ENCODE peak calls at places on chromosomes 16 and 17, in eight cellular contexts. W, F, A, Y, L, J, G and U are unnamed samples.

GRCh38 chr17:66549731-66550207 is 247.4 kb downstream of the PRKCA start:
- DNase-seq in W (no peak), F (no peak), A (no peak), Y (no peak), L (peak; percentile 44), J (peak; percentile 89), G (peak; percentile 60), U (no peak)

GRCh38 chr16:83971165-83972130 is 3.4 kb downstream of the NECAB2 start:
- DNase-seq in W (peak; percentile 17), F (no peak), A (no peak), Y (no peak), L (no peak), J (no peak), G (no peak), U (no peak)

GRCh38 chr17:64706224-64707076 is 44.3 kb upstream of the SMURF2 start:
- DNase-seq in W (no peak), F (no peak), A (no peak), Y (peak; percentile 91), L (peak; percentile 66), J (no peak), G (peak; percentile 85), U (no peak)

GRCh38 chr16:79434771-79435170 is 165.8 kb downstream of the MAF start:
- DNase-seq in W (no peak), F (no peak), A (no peak), Y (no peak), L (no peak), J (no peak), G (no peak), U (no peak)

GRCh38 chr17:37447641-37448040 is 41.0 kb downstream of the TADA2A start:
- DNase-seq in W (no peak), F (no peak), A (no peak), Y (peak; percentile 46), L (peak; percentile 50), J (no peak), G (no peak), U (no peak)

GRCh38 chr16:85917959-85918358 is 19.0 kb downstream of the IRF8 start:
- DNase-seq in W (no peak), F (no peak), A (no peak), Y (no peak), L (no peak), J (no peak), G (no peak), U (no peak)

GRCh38 chr16:69839240-69839688 is 77.1 kb downstream of the WWP2 start:
- DNase-seq in W (no peak), F (no peak), A (no peak), Y (no peak), L (no peak), J (no peak), G (no peak), U (no peak)

GRCh38 chr16:65754799-65755691 is 611.4 kb upstream of the CDH5 start:
- DNase-seq in W (no peak), F (no peak), A (no peak), Y (no peak), L (no peak), J (no peak), G (no peak), U (peak; percentile 15)

GRCh38 chr17:59439261-59439660 is 107.8 kb downstream of the YPEL2 start:
- DNase-seq in W (no peak), F (no peak), A (no peak), Y (no peak), L (no peak), J (peak; percentile 22), G (no peak), U (no peak)

GRCh38 chr17:2837147-2837561 is 40.9 kb downstream of the RAP1GAP2 start:
- DNase-seq in W (no peak), F (no peak), A (no peak), Y (no peak), L (no peak), J (peak; percentile 40), G (no peak), U (no peak)

GRCh38 chr16:65069090-65069489 is 52.8 kb downstream of the CDH11 start:
- DNase-seq in W (no peak), F (no peak), A (no peak), Y (peak; percentile 41), L (no peak), J (no peak), G (peak; percentile 23), U (no peak)

GRCh38 chr16:8489580-8489979 is 100.7 kb downstream of the TMEM114 start:
- DNase-seq in W (no peak), F (no peak), A (no peak), Y (no peak), L (no peak), J (no peak), G (no peak), U (no peak)

GRCh38 chr17:83081561-83082201 is 2.3 kb downstream of the METRNL start:
- DNase-seq in W (no peak), F (peak; percentile 90), A (no peak), Y (no peak), L (no peak), J (no peak), G (no peak), U (no peak)

GRCh38 chr17:38701504-38702165 is 3.4 kb upstream of the MLLT6 start:
- DNase-seq in W (no peak), F (no peak), A (no peak), Y (no peak), L (no peak), J (peak; percentile 38), G (peak; percentile 55), U (peak; percentile 49)

GRCh38 chr16:27499659-27500055 is 50.1 kb downstream of the GTF3C1 start:
- DNase-seq in W (no peak), F (no peak), A (no peak), Y (no peak), L (no peak), J (no peak), G (no peak), U (no peak)
- TF ChIP-seq CTCF in W (no peak), F (no peak), A (no peak), Y (no peak), L (no peak), J (no peak), G (no peak), U (no peak)

DNA sequence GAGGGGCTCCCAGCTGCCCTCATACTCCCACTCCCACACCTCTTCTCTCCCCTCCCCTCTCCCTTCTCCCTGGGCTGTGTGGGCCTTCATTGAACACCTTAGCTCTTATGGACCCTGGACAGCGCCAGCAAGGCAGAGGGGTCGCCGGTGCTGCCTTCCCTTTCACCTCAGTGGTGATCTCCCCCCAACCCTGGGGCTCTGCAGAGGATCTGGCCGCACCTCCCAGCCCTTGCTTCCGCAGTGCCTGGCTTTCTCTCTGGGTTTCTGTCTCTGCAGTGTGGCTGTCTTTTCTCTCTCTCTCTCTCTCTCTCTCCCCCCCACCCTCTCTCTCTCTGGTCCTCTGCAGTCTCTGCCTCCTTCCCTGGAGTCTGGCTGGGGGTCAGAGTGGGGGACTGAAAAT is 1.2 kb downstream of the SEZ6L2 start:
- DNase-seq in W (peak; percentile 76), F (no peak), A (no peak), Y (no peak), L (no peak), J (no peak), G (no peak), U (no peak)
- H3K27ac ChIP-seq in W (no peak overlapping the region), F (no peak overlapping the region), A (no peak overlapping the region), Y (no peak overlapping the region), L (no peak overlapping the region), J (no peak overlapping the region), G (no peak overlapping the region), U (peak overlapping the region; percentile 84)

GRCh38 chr17:27529230-27529796 is 73.1 kb downstream of the KSR1 start:
- DNase-seq in W (no peak), F (peak; percentile 83), A (no peak), Y (no peak), L (no peak), J (no peak), G (peak; percentile 83), U (peak; percentile 57)
- TF ChIP-seq CTCF in W (no peak), F (no peak), A (no peak), Y (no peak), L (peak; percentile 23), J (no peak), G (peak; percentile 13), U (peak; percentile 31)

GRCh38 chr16:10219742-10220141 is 37.5 kb upstream of the GRIN2A start:
- DNase-seq in W (no peak), F (no peak), A (no peak), Y (no peak), L (no peak), J (no peak), G (no peak), U (no peak)
- H3K27ac ChIP-seq in W (no peak overlapping the region), F (no peak overlapping the region), A (no peak overlapping the region), Y (no peak overlapping the region), L (no peak overlapping the region), J (no peak overlapping the region), G (no peak overlapping the region), U (no peak overlapping the region)

GRCh38 chr17:16573466-16573865 is 4.5 kb upstream of the ZNF287 start:
- DNase-seq in W (no peak), F (no peak), A (no peak), Y (no peak), L (no peak), J (no peak), G (no peak), U (no peak)
- TF ChIP-seq CTCF in W (no peak), F (no peak), A (no peak), Y (no peak), L (no peak), J (no peak), G (no peak), U (no peak)

GRCh38 chr16:3321802-3322201 is 16.5 kb downstream of the ZNF75A start:
- DNase-seq in W (no peak), F (no peak), A (no peak), Y (no peak), L (no peak), J (no peak), G (peak; percentile 40), U (no peak)
- H3K27ac ChIP-seq in W (no peak overlapping the region), F (no peak overlapping the region), A (no peak overlapping the region), Y (no peak overlapping the region), L (no peak overlapping the region), J (no peak overlapping the region), G (no peak overlapping the region), U (no peak overlapping the region)

DNA sequence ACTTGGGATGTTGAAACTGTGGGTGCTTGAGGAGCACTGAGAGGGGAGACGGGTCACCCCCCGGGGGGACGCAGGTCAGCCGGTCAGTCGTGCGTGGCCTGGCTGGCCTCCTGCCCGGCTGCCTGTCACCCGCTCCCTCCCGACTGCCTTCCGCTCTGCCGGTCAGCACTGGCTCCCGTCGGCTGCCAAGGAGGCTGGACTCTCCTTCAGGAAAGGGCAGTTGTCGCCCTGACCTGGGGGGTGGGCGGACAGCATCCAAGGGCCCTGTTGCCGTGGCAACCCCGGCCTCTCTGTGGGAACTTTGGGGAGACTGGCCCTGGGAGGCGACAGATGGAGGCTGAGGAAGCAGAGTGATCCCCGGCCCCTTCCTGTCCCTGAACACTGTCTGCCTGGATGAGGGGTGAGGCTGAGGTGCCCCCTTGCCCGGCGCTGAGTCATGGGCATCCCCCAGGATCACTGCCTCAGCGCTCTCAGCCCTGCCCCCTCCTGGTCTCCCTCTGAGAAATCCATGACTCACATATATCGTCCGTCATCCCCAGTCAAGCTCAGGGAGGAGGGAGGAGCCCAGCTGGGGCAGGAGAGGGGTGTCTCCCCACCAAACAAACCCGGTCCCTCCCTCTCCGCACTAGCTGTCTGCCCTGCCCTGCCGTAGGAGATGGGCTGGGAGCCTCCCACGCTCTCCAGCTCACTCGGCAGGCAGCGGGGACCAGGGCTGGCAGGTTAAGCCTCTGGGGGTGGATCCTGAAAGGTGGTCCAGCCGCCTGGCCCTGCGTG is at the start of gene ADGRG1:
- DNase-seq in W (peak; percentile 75), F (no peak), A (peak; percentile 22), Y (peak; percentile 83), L (peak; percentile 71), J (peak; percentile 77), G (peak; percentile 93), U (peak; percentile 52)
- TF ChIP-seq CTCF in W (peak; percentile 25), F (no peak), A (no peak), Y (peak; percentile 56), L (no peak), J (no peak), G (no peak), U (no peak)